ENCODE peak calls at places on chromosomes 16 and 17, in eight cellular contexts. J is stomach, L is ovary, N is HepG2, D is A549, K is sigmoid colon, C is suprapubic skin, E is K562. S is an unnamed sample.

GRCh38 chr16:28846933-28847273 is 755 bp upstream of the TUFM start:
- DNase-seq in C (no peak), N (no peak), E (peak; percentile 30), D (no peak), L (peak; percentile 45), J (no peak), K (no peak), S (no peak)

GRCh38 chr17:82007495-82008257 is 15.0 kb downstream of the CENPX start:
- DNase-seq in L (no peak), E (no peak), N (no peak), J (no peak), K (no peak), C (no peak), D (no peak), S (no peak)

GRCh38 chr17:54903375-54903774 is 2.7 kb downstream of the TOM1L1 start:
- DNase-seq in K (no peak), D (peak; percentile 39), C (no peak), E (no peak), J (peak; percentile 86), L (peak; percentile 27), N (peak; percentile 84), S (peak; percentile 80)

GRCh38 chr16:2690852-2691251 is 8.5 kb downstream of the KCTD5 start:
- DNase-seq in J (no peak), D (no peak), C (no peak), E (no peak), L (no peak), N (no peak), K (no peak), S (no peak)

GRCh38 chr17:27657620-27658019 is 26.6 kb downstream of the LGALS9 start:
- DNase-seq in L (no peak), K (no peak), D (peak; percentile 31), N (no peak), J (no peak), C (no peak), E (peak; percentile 48), S (no peak)

GRCh38 chr17:8900207-8900606 is 32.7 kb upstream of the PIK3R6 start:
- DNase-seq in J (peak; percentile 20), L (no peak), E (no peak), N (no peak), K (no peak), C (no peak), D (no peak), S (no peak)

GRCh38 chr16:68074850-68075249 is 10.3 kb upstream of the NFATC3 start:
- DNase-seq in K (no peak), C (no peak), N (no peak), E (no peak), D (no peak), L (no peak), J (peak; percentile 53), S (no peak)

GRCh38 chr17:61179316-61179715 is 220.3 kb upstream of the TBX2 start:
- DNase-seq in N (peak; percentile 83), C (no peak), J (no peak), E (no peak), K (no peak), L (no peak), D (no peak), S (no peak)

GRCh38 chr16:57635266-57636097 is 7.1 kb downstream of the ADGRG1 start:
- DNase-seq in D (no peak), K (no peak), L (no peak), J (peak; percentile 75), C (no peak), N (peak; percentile 85), E (no peak), S (no peak)

GRCh38 chr17:55530064-55530463 is 18.8 kb upstream of the SMIM36 start:
- DNase-seq in L (no peak), N (no peak), C (no peak), E (no peak), K (no peak), J (no peak), D (no peak), S (no peak)

GRCh38 chr17:75109407-75110236 is at the start of gene ARMC7:
- DNase-seq in C (peak; percentile 92), J (peak; percentile 95), N (peak; percentile 77), K (peak; percentile 94), D (peak; percentile 85), E (peak; percentile 96), L (peak; percentile 92), S (peak; percentile 95)

GRCh38 chr17:42673885-42674754 is 2.7 kb downstream of the PLEKHH3 start:
- DNase-seq in E (peak; percentile 75), J (peak; percentile 45), K (peak; percentile 89), N (peak; percentile 48), L (peak; percentile 89), D (peak; percentile 66), C (peak; percentile 83), S (no peak)

GRCh38 chr17:32223703-32224102 is 41.9 kb upstream of the RHBDL3 start:
- DNase-seq in N (no peak), K (no peak), E (no peak), J (no peak), D (no peak), L (no peak), C (no peak), S (no peak)

DNA sequence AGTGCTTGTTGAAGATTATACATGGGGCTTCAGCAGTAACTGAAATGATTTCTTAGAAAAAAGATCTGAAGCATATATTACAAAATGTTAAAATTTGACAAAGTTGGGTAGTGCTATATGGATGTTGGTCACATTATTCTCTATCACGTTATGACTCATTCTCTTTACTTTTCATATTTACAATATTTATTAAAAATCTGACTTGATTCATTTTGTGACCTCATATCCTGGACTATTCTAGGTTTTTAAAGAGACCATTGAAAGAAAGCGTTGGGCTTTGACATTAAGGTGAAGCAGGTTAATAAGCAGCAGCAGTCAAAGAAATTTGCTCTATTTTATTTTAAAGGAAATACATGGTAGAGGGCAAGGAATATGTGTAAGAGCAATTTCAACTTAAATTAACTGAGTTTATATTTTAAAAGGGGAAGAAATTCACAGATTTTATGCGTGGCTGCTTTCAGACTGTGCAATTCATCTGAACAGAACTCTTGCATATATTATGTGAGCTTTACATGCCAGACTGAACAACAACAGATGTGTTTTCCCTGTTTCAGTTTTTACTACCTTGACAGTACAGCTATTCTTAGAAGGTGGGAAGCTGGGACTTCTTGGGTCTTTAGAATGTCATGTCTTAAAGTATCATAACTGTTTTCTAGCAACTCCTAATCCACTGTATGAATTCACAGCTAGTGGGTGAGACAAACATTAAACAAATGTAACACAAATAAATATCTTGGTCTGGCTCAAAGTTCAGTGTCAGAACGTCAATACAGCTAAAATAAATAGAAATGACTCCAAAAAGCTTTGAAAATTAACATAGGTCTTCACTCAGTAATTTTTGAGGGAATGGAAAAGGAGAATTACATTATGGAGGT is 10.4 kb upstream of the FAM20A start:
- DNase-seq in E (no peak), L (no peak), N (peak; percentile 52), K (no peak), C (no peak), D (no peak), J (no peak), S (no peak)
- TF ChIP-seq EP300 in E (no peak), L (no peak), N (no peak), K (no peak), C (no peak), D (no peak), J (no peak), S (no peak)

GRCh38 chr16:9099131-9099625 is 7.7 kb downstream of the HAPSTR1 start:
- DNase-seq in K (no peak), D (no peak), E (no peak), C (no peak), J (peak; percentile 32), L (no peak), N (peak; percentile 36), S (peak; percentile 65)
- TF ChIP-seq EP300 in K (no peak), D (no peak), E (no peak), C (no peak), J (no peak), L (no peak), N (no peak), S (no peak)

DNA sequence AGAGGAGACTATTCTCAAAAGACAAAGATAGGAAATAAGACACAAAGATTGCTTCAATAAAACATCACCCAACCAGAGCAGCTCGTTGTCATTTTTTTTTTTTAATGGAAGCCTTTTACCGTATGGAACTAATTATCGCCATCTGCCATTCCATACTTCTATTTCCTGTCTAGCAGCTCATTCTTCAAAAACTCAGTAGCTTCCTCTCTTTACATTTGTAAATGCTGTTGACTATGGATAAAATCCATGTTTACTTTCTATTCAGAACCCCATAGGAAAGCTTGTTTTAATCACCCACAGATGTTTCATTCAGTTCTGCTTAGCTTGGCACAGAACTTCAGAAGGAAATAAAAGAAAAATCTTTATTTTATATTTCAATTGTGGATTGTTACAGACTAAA is 110.0 kb upstream of the PSMD7 start:
- DNase-seq in K (no peak), N (no peak), D (no peak), J (no peak), L (no peak), C (no peak), E (no peak), S (no peak)
- TF ChIP-seq EP300 in K (no peak), N (no peak), D (no peak), J (no peak), L (no peak), C (no peak), E (no peak), S (no peak)

GRCh38 chr17:6555331-6556120 is 829 bp downstream of the PITPNM3 start:
- DNase-seq in E (no peak), J (peak; percentile 55), D (no peak), C (no peak), L (peak; percentile 68), K (no peak), N (no peak), S (peak; percentile 49)
- TF ChIP-seq EP300 in E (no peak), J (no peak), D (no peak), C (no peak), L (no peak), K (no peak), N (no peak), S (no peak)

GRCh38 chr17:45301674-45302073 is 15.1 kb downstream of the MAP3K14 start:
- DNase-seq in N (no peak), J (no peak), K (no peak), C (no peak), L (no peak), E (no peak), D (no peak), S (no peak)

GRCh38 chr17:45298546-45299285 is 18.1 kb downstream of the MAP3K14 start:
- DNase-seq in K (no peak), N (no peak), E (no peak), J (no peak), C (no peak), L (no peak), D (no peak), S (no peak)

GRCh38 chr17:45299311-45299710 is 17.5 kb downstream of the MAP3K14 start:
- DNase-seq in E (no peak), C (no peak), D (no peak), L (no peak), N (no peak), K (no peak), J (no peak), S (no peak)

GRCh38 chr17:45302649-45303173 is 14.1 kb downstream of the MAP3K14 start:
- DNase-seq in K (no peak), N (no peak), J (no peak), C (no peak), E (no peak), L (peak; percentile 60), D (no peak), S (no peak)

GRCh38 chr17:45300060-45300751 is 16.6 kb downstream of the MAP3K14 start:
- DNase-seq in N (no peak), L (no peak), C (no peak), J (no peak), E (no peak), D (no peak), K (no peak), S (no peak)
- TF ChIP-seq EP300 in N (no peak), L (no peak), C (no peak), J (no peak), E (no peak), D (no peak), K (no peak), S (no peak)

GRCh38 chr17:79843917-79844815 is 4.9 kb upstream of the CBX4 start:
- DNase-seq in L (peak; percentile 83), C (peak; percentile 80), N (no peak), D (peak; percentile 75), K (peak; percentile 84), E (no peak), J (peak; percentile 70), S (peak; percentile 94)
- TF ChIP-seq EP300 in L (no peak), C (no peak), N (peak; percentile 25), D (no peak), K (no peak), E (no peak), J (no peak), S (no peak)

S was measured in upper lobe of left lung.